ENCODE peak calls at places on chromosomes 2 and 18, in four cellular contexts. Y is OCI-LY7, Q is RWPE1, F is HFFc6. V is an unnamed sample.

GRCh38 chr18:37219257-37219656 is 346.3 kb downstream of the CELF4 start:
- DNase-seq in Y (no peak), Q (no peak), F (no peak), V (no peak)

GRCh38 chr2:158923180-158923594 is 45.3 kb upstream of the TANC1 start:
- DNase-seq in Y (no peak), Q (no peak), F (peak), V (no peak)

GRCh38 chr2:115558725-115559124 is 1116.3 kb downstream of the DPP10 start:
- DNase-seq in Y (no peak), Q (no peak), F (no peak), V (no peak)

GRCh38 chr2:174340400-174341300 is 5.9 kb downstream of the SP9 start:
- DNase-seq in Y (no peak), Q (no peak), F (no peak), V (peak)

GRCh38 chr2:174117951-174118930 is 130.1 kb downstream of the OLA1 start:
- DNase-seq in Y (no peak), Q (peak), F (peak), V (peak)

GRCh38 chr18:79393181-79393598 is 2.5 kb upstream of the NFATC1 start:
- DNase-seq in Y (peak), Q (no peak), F (no peak), V (peak)

GRCh38 chr2:201827621-201828020 is 21.3 kb downstream of the CDK15 start:
- DNase-seq in Y (no peak), Q (no peak), F (no peak), V (no peak)

GRCh38 chr2:151049746-151050145 is 211.9 kb downstream of the RBM43 start:
- DNase-seq in Y (no peak), Q (peak), F (peak), V (no peak)

GRCh38 chr2:171347158-171347557 is 86.6 kb downstream of the METTL8 start:
- DNase-seq in Y (peak), Q (no peak), F (peak), V (peak)
- TF ChIP-seq CTCF in Y (no peak), Q (no peak), F (no peak), V (peak)

DNA sequence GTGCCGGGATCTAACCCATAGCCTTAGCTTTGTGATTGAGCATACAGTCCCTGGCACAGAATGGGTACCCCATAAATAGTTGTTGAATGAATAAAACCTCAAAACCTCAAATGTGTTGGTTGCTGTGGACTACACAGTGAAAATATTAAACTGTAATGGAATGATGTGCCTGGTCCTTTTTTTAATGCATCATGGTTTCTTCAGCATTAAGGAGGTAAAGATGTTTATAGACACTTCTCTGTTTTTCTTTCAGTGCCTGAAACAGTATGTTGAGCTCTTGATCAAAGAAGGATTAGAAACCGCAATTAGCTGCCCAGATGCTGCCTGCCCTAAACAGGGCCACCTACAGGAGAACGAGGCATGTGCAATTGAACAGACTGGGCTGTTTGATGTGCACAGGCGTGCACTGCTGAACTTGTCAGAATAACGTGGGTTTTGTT is 97.0 kb downstream of the RNF144A start:
- DNase-seq in Y (peak), Q (no peak), F (no peak), V (no peak)
- TF ChIP-seq CTCF in Y (peak), Q (no peak), F (no peak), V (peak)

GRCh38 chr2:220043993-220044335 is 416.5 kb downstream of the SLC4A3 start:
- DNase-seq in Y (no peak), Q (no peak), F (no peak), V (no peak)
- TF ChIP-seq CTCF in Y (no peak), Q (no peak), F (no peak), V (no peak)

DNA sequence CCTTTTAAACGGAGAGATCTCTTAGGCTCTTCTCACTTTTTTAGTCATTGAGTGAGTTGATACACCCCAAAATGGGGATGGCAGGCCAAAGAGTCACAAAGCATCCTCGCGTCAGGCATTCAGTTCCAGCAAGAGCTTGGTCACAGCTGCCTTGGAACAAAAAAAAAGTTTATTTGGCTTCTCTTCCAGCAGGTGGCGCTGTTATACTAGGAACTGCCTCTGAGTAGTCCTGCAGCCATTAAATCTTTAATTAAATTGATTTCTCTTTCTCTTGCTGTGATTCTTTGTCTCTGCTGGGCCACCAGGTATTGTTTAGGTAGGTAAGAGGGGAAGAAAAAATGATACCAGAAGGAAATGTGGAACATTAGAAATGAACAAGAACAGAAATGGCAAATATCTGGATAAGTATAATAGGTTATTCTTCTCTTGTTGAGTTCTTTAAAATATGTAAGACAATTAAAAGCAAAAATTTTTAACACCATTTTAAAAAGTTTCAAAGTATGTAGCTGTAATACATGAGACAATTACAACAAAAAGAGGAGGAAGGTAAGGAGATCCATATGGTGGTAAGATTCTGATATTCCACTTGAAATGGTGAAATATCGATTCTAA is 175.1 kb downstream of the GALNT1 start:
- DNase-seq in Y (peak), Q (peak), F (peak), V (peak)
- TF ChIP-seq CTCF in Y (peak), Q (peak), F (peak), V (peak)

GRCh38 chr2:74267068-74267467 is 68.7 kb downstream of the MTHFD2 start:
- DNase-seq in Y (peak), Q (peak), F (no peak), V (peak)
- TF ChIP-seq CTCF in Y (peak), Q (peak), F (no peak), V (peak)

DNA sequence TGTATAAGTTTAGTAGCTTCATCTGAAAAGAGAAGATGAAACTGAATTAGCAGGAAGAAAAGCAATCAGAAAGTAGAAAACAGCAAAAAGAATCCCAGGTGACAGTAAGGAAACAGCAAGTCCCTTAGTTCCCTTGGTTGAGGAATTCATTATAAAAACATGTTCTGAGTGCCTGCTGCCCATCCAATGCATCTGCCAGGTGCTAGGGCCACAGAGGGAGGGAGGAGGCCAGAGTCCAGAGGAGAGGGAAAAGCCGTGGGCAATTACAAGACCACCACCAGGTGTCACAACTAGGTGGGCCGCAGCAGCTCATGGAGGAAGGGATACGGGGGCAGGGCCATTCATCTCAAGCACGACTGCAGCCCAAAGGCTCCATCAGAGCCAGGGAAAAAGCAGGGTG is 55.9 kb upstream of the TFCP2L1 start:
- DNase-seq in Y (no peak), Q (no peak), F (no peak), V (no peak)
- TF ChIP-seq CTCF in Y (no peak), Q (no peak), F (no peak), V (no peak)

DNA sequence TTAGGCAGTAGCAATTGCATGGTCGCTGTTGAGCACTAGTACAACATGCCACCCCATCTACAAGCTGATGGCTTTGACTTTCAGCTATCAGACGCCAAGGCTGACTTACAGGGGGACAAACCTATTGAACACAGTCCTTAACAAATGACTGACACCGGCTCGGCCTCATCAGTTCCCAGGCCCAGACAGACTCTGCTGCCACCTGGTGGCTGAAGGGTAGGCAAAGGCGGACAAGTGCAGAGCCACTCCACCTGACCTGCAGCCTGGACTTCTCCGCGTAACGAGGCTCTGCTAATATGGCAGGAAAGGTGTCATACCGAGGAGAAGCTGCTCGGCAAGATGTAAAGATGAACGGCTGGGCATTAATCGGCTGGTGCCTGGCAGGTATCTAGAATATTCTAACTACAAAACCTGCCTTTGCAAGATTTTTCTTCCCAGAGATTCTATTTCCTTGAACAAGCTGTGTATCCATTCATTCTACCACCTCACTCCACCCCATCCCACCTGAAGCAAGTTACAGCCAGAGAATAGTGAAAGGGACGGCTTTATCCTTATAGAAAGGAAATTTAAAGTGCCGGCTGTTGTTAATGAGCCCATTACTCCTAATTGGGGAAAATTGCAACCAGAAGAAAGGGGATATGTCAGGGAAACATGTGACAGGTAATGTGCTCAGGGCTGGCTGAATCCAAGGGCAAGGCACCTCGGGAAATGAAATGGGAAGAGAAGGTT is 67.4 kb downstream of the STEAP3 start:
- DNase-seq in Y (peak), Q (peak), F (peak), V (peak)
- TF ChIP-seq CTCF in Y (peak), Q (peak), F (peak), V (peak)

GRCh38 chr2:238172439-238172838 is 13.7 kb downstream of the ERFE start:
- DNase-seq in Y (no peak), Q (no peak), F (no peak), V (no peak)

GRCh38 chr2:238174291-238174690 is 15.5 kb downstream of the ERFE start:
- DNase-seq in Y (no peak), Q (no peak), F (no peak), V (no peak)

GRCh38 chr2:238171575-238172187 is 12.9 kb downstream of the ERFE start:
- DNase-seq in Y (no peak), Q (no peak), F (no peak), V (no peak)

GRCh38 chr2:238174701-238175100 is 15.9 kb downstream of the ERFE start:
- DNase-seq in Y (no peak), Q (no peak), F (no peak), V (no peak)

DNA sequence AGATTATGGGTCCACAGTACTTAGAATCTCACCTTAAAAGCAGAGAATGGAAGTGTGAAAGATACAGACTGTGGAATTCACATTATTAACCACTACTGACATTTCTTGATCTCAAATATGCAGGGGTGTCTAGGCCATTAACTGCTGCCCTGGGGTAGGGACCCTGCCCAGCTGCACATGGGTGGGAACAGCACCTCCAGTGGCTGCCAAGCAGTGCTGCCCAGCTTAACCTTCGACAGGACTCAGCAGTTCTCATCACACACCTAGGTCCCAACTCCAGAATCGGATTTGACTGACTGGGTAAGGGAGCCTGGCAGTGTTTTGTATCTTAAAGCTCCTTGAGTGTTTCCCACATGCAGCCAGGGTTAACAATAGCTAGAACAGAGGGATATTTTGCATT is 14.9 kb downstream of the ERFE start:
- DNase-seq in Y (peak), Q (no peak), F (no peak), V (no peak)
- TF ChIP-seq CTCF in Y (peak), Q (no peak), F (peak), V (no peak)

DNA sequence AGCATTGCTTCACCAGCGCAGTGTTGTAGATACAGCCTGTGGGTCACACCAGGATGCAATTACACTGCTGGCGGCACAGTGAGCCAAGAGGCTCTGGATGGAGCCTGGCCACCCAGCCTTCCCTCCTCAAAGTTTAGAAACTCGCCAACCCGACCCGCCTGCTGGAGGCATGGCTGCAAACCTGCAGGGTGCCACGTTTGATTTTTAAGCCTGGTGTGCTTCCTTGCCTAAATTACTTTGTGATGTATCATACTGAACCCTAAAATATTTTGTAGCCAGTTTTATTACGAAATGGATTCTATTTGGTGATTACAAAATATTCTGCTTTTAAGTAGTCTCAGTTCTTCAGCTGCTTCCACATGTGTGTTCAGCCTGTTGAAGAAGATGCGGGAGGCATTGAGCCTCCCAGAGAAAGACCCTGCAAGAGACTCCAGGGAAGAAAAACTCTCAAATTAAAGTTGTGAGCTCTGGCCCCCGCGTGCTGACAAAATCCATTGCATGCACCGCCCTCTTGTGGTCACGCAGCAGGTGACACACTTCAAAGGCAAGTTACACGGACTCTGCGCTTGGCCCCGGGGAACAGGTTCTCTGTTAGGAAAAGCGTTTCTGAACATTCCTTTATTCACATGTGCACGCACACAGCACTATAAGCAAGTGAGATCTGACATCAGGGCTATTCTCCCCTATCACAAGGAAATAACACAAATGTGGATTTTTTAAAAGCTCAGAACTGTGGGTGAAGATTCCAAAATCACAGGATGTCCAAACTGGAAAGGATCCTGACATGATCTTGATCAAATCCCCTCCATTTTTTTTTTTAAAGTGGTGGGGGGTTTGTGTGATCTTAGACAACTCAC is 63.0 kb upstream of the TWIST2 start:
- DNase-seq in Y (peak), Q (peak), F (peak), V (peak)
- TF ChIP-seq CTCF in Y (peak), Q (peak), F (peak), V (peak)